ENCODE peak calls at places on chromosomes 12 and 14, in four cellular contexts. B, L, Z and U are unnamed samples.

GRCh38 chr14:54788701-54789100 is 113.9 kb downstream of the GCH1 start:
- DNase-seq in B (no peak), L (no peak), Z (no peak), U (no peak)

GRCh38 chr12:39372929-39373328 is 70.0 kb downstream of the KIF21A start:
- DNase-seq in B (no peak), Z (peak), L (no peak), U (peak)

GRCh38 chr12:84542289-84542688 is 370.3 kb downstream of the SLC6A15 start:
- DNase-seq in B (no peak), Z (no peak), L (no peak), U (no peak)

GRCh38 chr12:125183187-125184067 is 118.2 kb downstream of the AACS start:
- DNase-seq in B (peak), Z (peak), L (peak), U (peak)

GRCh38 chr14:97878206-97878605 is 1081.0 kb downstream of the VRK1 start:
- DNase-seq in B (no peak), Z (no peak), L (no peak), U (no peak)

GRCh38 chr12:94560416-94561221 is 89.7 kb downstream of the TMCC3 start:
- DNase-seq in Z (no peak), B (peak), L (peak), U (peak)

GRCh38 chr14:68424443-68425172 is 368.3 kb downstream of the ZFP36L1 start:
- DNase-seq in L (no peak), B (no peak), Z (no peak), U (no peak)

GRCh38 chr14:64891839-64892375 is 12.2 kb upstream of the SPTB start:
- DNase-seq in B (no peak), L (peak), Z (no peak), U (peak)

GRCh38 chr12:118060301-118061010 is 523 bp downstream of the WSB2 start:
- DNase-seq in L (no peak), Z (no peak), B (peak), U (peak)

DNA sequence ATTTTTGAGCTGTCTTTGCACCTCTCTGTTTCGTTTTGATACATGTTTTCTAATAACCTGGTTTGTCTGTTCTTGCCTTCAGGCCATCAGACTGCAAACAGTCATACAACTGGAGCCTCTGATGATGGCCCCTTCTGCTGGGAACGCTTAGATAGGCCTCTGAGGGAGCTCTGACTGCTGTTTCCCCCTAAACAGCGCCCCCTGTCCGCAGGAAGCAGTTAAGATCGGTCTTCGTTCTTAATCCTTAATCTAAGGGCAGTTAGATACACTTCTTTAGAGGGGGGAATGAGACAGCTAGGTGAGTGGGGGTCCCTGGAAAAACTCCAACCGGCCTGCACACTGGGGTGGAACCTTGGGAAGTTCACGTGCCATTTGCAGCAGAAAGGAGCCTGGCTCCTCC is 1338.8 kb upstream of the SEL1L start:
- DNase-seq in B (no peak), Z (no peak), L (no peak), U (no peak)
- TF ChIP-seq CTCF in B (no peak), Z (no peak), L (no peak), U (no peak)

GRCh38 chr12:19884081-19884480 is 444.8 kb downstream of the AEBP2 start:
- DNase-seq in Z (no peak), B (no peak), L (no peak), U (no peak)
- TF ChIP-seq CTCF in Z (no peak), B (no peak), L (no peak), U (no peak)

DNA sequence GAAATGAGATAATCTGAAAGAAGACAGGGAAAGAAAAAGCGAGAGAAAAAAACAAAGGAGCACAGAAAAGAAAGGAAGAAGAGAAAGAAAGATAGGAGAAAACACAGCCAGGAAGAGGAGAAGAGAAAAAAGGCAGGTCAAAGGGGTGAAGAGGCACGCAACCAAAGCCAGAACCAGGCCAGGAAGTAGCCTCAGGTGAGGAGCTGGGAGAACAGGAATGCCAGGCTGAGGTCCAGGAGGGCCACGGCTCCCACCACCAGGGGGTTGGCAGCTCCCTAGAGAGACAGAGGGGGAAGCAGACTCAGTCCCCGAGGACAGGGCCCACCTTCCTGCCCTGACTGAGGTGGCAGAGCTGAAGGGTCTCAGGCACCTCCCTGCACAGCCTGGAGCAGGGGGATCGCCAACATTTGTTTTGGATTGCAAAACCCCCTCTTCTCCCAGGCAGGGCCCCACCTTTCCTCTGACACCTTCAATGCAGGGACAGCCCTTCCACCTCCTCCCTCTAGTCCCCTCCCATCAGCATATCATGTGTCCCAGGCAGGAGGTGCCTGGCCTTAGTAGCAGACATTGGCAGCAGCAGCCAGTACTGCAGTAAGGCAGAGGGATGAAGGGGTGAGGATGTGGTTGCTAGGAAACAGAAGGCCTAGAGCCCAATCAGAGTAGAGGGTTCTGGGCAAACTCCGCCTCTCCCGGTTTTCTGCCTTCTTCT is 2.0 kb upstream of the AP1G2 start:
- DNase-seq in B (no peak), Z (no peak), L (peak), U (peak)
- TF ChIP-seq CTCF in B (no peak), Z (no peak), L (no peak), U (no peak)

GRCh38 chr12:27779837-27780611 is at the start of the genes KLHL42 and MANSC4:
- DNase-seq in L (peak), Z (no peak), B (peak), U (peak)

GRCh38 chr12:27782481-27782880 is 2.4 kb upstream of the MANSC4 start:
- DNase-seq in L (no peak), Z (no peak), B (no peak), U (no peak)

GRCh38 chr12:27781680-27782079 is 1.6 kb upstream of the MANSC4 start:
- DNase-seq in L (no peak), Z (no peak), B (no peak), U (no peak)

GRCh38 chr12:27779416-27779815 is 617 bp upstream of the KLHL42 start:
- DNase-seq in L (peak), B (peak), Z (no peak), U (peak)

DNA sequence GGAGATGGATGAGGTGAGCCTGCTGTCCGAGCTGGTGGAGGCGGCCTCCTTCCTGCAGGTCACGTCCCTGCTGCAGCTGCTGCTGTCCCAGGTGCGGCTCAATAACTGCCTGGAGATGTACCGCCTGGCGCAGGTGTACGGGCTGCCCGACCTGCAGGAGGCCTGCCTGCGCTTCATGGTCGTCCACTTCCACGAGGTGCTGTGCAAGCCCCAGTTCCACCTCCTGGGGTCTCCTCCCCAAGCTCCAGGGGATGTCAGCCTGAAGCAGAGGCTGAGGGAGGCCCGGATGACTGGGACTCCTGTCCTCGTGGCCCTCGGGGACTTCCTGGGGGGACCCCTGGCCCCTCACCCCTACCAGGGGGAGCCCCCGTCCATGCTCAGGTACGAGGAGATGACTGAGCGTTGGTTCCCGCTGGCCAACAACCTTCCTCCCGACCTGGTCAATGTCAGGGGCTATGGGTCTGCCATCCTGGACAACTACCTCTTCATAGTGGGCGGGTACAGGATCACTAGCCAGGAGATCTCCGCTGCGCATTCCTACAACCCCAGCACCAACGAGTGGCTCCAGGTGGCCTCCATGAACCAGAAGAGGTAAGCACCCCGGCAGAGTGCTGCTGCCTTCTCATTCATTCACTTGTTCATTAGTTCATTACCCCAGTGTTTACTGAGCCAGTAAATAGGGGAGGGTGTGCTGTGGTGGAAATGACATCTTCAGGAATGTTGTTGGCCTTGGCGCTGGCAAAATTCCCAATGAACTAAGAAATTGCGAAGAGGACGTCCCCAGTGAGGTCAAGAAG is 774 bp upstream of the MANSC4 start:
- DNase-seq in B (no peak), L (no peak), Z (no peak), U (peak)
- TF ChIP-seq CTCF in B (no peak), L (no peak), Z (no peak), U (no peak)

GRCh38 chr12:92574046-92574783 is 128.6 kb upstream of the PLEKHG7 start:
- DNase-seq in L (no peak), B (no peak), Z (no peak), U (no peak)
- TF ChIP-seq CTCF in L (peak), B (no peak), Z (peak), U (peak)